ENCODE peak calls at places on chromosome 10, in seven cellular contexts. N is NCI-H1436; O is H4; A is NCI-H1092 treated with DMSO at 0.1 percent for 48 hours; X is stimulated activated CD8-positive, alpha-beta memory T cell treated with anti-CD3 and anti-CD28 coated beads, Interleukin-7, amount 100 ng/mL, for 1 hour; B is activated CD4-positive, alpha-beta T cell treated with anti-CD3 and anti-CD28 coated beads, Interleukin-2, amount 50 U/mL, for 48 hours; K is BJ. I is an unnamed sample.

GRCh38 chr10:34045571-34046190 is 711.2 kb upstream of the NRP1 start:
- DNase-seq in O (no peak), K (no peak), N (no peak), B (no peak), A (no peak), X (no peak), I (peak; percentile 38)

GRCh38 chr10:533611-534566 is 155.6 kb downstream of the DIP2C start:
- DNase-seq in B (no peak), N (no peak), X (no peak), A (no peak), K (no peak), O (no peak), I (no peak)

GRCh38 chr10:88986549-88987242 is 3.9 kb upstream of the FAS start:
- DNase-seq in A (no peak), B (no peak), N (no peak), K (no peak), O (no peak), X (no peak), I (peak; percentile 60)

GRCh38 chr10:133003195-133003594 is 60.8 kb upstream of the CFAP46 start:
- DNase-seq in N (no peak), A (no peak), B (no peak), X (no peak), K (no peak), O (no peak), I (no peak)

GRCh38 chr10:128420623-128421022 is 294.4 kb upstream of the MKI67 start:
- DNase-seq in X (no peak), K (no peak), A (no peak), B (no peak), N (no peak), O (no peak), I (no peak)

GRCh38 chr10:114491419-114491818 is 87.1 kb upstream of the AFAP1L2 start:
- DNase-seq in B (no peak), O (no peak), A (no peak), N (no peak), K (no peak), X (no peak), I (no peak)

GRCh38 chr10:11440250-11441150 is 170.9 kb downstream of the USP6NL start:
- DNase-seq in N (peak; percentile 14), X (no peak), K (no peak), B (peak; percentile 35), O (no peak), A (no peak), I (no peak)

GRCh38 chr10:70656489-70656888 is 15.8 kb upstream of the ADAMTS14 start:
- DNase-seq in K (peak; percentile 95), X (no peak), N (no peak), A (no peak), B (peak; percentile 65), O (peak; percentile 96), I (peak; percentile 99)

GRCh38 chr10:121526040-121526790 is 72.0 kb downstream of the FGFR2 start:
- DNase-seq in A (peak; percentile 71), X (no peak), N (no peak), K (no peak), B (no peak), O (no peak), I (no peak)

GRCh38 chr10:102831322-102832071 is 5.7 kb downstream of the CYP17A1 start:
- DNase-seq in K (no peak), O (no peak), N (no peak), X (no peak), B (no peak), A (no peak), I (peak; percentile 67)

GRCh38 chr10:19498348-19499290 is 317.6 kb upstream of the PLXDC2 start:
- DNase-seq in K (no peak), B (no peak), X (no peak), N (no peak), A (no peak), O (peak; percentile 2), I (peak; percentile 65)

I was measured in GM23248.